ENCODE peak calls at places on chromosomes 2 and 18, in six cellular contexts. C is HepG2, P is upper lobe of left lung, O is K562, Q is A549, L is GM12878. U is an unnamed sample.

GRCh38 chr18:27198036-27198435 is 12.9 kb upstream of the CHST9 start:
- ATAC-seq in L (no peak), C (peak), Q (no peak), O (no peak), P (no peak), U (no peak)

GRCh38 chr2:196384729-196385128 is 213.4 kb upstream of the STK17B start:
- ATAC-seq in O (no peak), Q (no peak), L (peak), P (no peak), C (no peak), U (no peak)

GRCh38 chr2:182824759-182825143 is 41.7 kb downstream of the FRZB start:
- ATAC-seq in Q (no peak), O (no peak), L (no peak), C (no peak), P (no peak), U (no peak)

GRCh38 chr18:44502790-44503189 is 177.9 kb upstream of the SETBP1 start:
- ATAC-seq in L (peak), Q (no peak), P (no peak), O (no peak), C (no peak), U (no peak)

GRCh38 chr2:157329524-157329923 is 3.9 kb upstream of the ERMN start:
- ATAC-seq in P (no peak), C (no peak), Q (no peak), O (no peak), L (no peak), U (no peak)

GRCh38 chr2:73444202-73444601 is 58.6 kb downstream of the ALMS1 start:
- ATAC-seq in Q (no peak), O (no peak), L (no peak), C (peak), P (no peak), U (no peak)

GRCh38 chr2:162063281-162063680 is 10.7 kb downstream of the DPP4 start:
- ATAC-seq in P (no peak), L (peak), O (no peak), Q (no peak), C (no peak), U (no peak)

GRCh38 chr2:88139203-88139702 is 11.4 kb upstream of the FABP1 start:
- ATAC-seq in L (no peak), P (no peak), Q (no peak), O (no peak), C (peak), U (no peak)

GRCh38 chr2:226671177-226671676 is 128.4 kb downstream of the IRS1 start:
- ATAC-seq in P (no peak), Q (no peak), C (no peak), L (no peak), O (no peak), U (no peak)

GRCh38 chr2:105674406-105674805 is 70.3 kb upstream of the NCK2 start:
- ATAC-seq in Q (no peak), C (no peak), L (no peak), O (no peak), P (no peak), U (peak)

GRCh38 chr18:43271593-43272432 is 5.5 kb downstream of the SYT4 start:
- ATAC-seq in L (peak), P (no peak), C (no peak), Q (no peak), O (no peak), U (no peak)

GRCh38 chr2:173030541-173031485 is 44.8 kb upstream of the MAP3K20 start:
- ATAC-seq in O (no peak), C (no peak), L (no peak), Q (no peak), P (no peak), U (no peak)

GRCh38 chr2:3476386-3477033 is 42.8 kb downstream of the ADI1 start:
- ATAC-seq in P (no peak), L (no peak), Q (no peak), C (peak), O (no peak), U (no peak)

GRCh38 chr2:136246086-136246669 is 128.2 kb upstream of the CXCR4 start:
- ATAC-seq in O (peak), C (peak), Q (peak), L (peak), P (peak), U (no peak)

GRCh38 chr2:237733677-237734300 is 64.8 kb upstream of the RBM44 start:
- ATAC-seq in P (peak), L (no peak), O (no peak), C (peak), Q (peak), U (peak)

GRCh38 chr2:165952600-165953210 is 871 bp downstream of the TTC21B start:
- ATAC-seq in P (no peak), O (peak), L (peak), C (no peak), Q (no peak), U (no peak)

GRCh38 chr2:157866202-157866601 is 9.9 kb downstream of the ACVR1 start:
- ATAC-seq in L (no peak), C (no peak), P (no peak), Q (no peak), O (no peak), U (no peak)

GRCh38 chr18:67476585-67476984 is 39.9 kb downstream of the DSEL start:
- ATAC-seq in Q (no peak), C (no peak), L (no peak), O (no peak), P (no peak), U (no peak)

GRCh38 chr2:32006992-32007391 is 3.8 kb downstream of the MEMO1 start:
- ATAC-seq in P (no peak), C (peak), Q (no peak), O (no peak), L (no peak), U (no peak)

GRCh38 chr2:182652326-182652725 is 63.7 kb upstream of the DNAJC10 start:
- ATAC-seq in Q (no peak), C (no peak), O (no peak), L (no peak), P (no peak), U (no peak)

GRCh38 chr2:17579605-17580318 is 39.3 kb downstream of the VSNL1 start:
- ATAC-seq in Q (no peak), L (no peak), P (no peak), C (peak), O (peak), U (no peak)

GRCh38 chr2:171141320-171141719 is 19.4 kb downstream of the TLK1 start:
- ATAC-seq in O (peak), C (peak), P (no peak), Q (peak), L (peak), U (no peak)

GRCh38 chr2:161474920-161475319 is 58.8 kb downstream of the TBR1 start:
- ATAC-seq in P (no peak), L (no peak), Q (no peak), O (no peak), C (no peak), U (no peak)

GRCh38 chr18:49168970-49169619 is 218.3 kb upstream of the SMAD7 start:
- ATAC-seq in P (peak), O (no peak), L (peak), C (peak), Q (no peak), U (no peak)

GRCh38 chr2:131584380-131584779 is 56.7 kb downstream of the CCDC74A start:
- ATAC-seq in C (no peak), O (no peak), Q (no peak), L (peak), P (no peak), U (no peak)

GRCh38 chr2:119304852-119305251 is 61.8 kb downstream of the C2orf76 start:
- ATAC-seq in C (no peak), L (no peak), P (no peak), O (no peak), Q (no peak), U (no peak)

GRCh38 chr2:101942846-101943245 is 48.9 kb upstream of the IL1R2 start:
- ATAC-seq in L (no peak), Q (no peak), C (no peak), P (no peak), O (no peak), U (no peak)

GRCh38 chr2:8663997-8664396 is 17.9 kb upstream of the ID2 start:
- ATAC-seq in L (peak), C (no peak), O (no peak), P (no peak), Q (no peak), U (no peak)

GRCh38 chr18:61589724-61590065 is 256.5 kb downstream of the CDH20 start:
- ATAC-seq in L (no peak), P (no peak), O (no peak), C (no peak), Q (no peak), U (no peak)

GRCh38 chr2:211367711-211368110 is 811.3 kb downstream of the CPS1 start:
- ATAC-seq in P (no peak), O (no peak), C (no peak), Q (no peak), L (peak), U (no peak)

GRCh38 chr18:13381331-13381730 is 162.8 kb downstream of the LDLRAD4 start:
- ATAC-seq in O (no peak), L (no peak), Q (no peak), P (no peak), C (no peak), U (no peak)

GRCh38 chr18:13378150-13378549 is 159.6 kb downstream of the LDLRAD4 start:
- ATAC-seq in C (no peak), L (no peak), P (no peak), Q (no peak), O (no peak), U (no peak)

GRCh38 chr18:13380671-13381070 is 162.1 kb downstream of the LDLRAD4 start:
- ATAC-seq in P (no peak), O (no peak), Q (no peak), L (no peak), C (no peak), U (no peak)

GRCh38 chr18:13379062-13379800 is 160.7 kb downstream of the LDLRAD4 start:
- ATAC-seq in Q (no peak), C (no peak), L (no peak), P (no peak), O (no peak), U (no peak)

GRCh38 chr18:13379930-13380665 is 161.5 kb downstream of the LDLRAD4 start:
- ATAC-seq in C (no peak), P (no peak), L (no peak), Q (no peak), O (no peak), U (no peak)
- TF ChIP-seq EP300 in C (no peak), P (no peak), L (no peak), Q (no peak), O (no peak), U (no peak)

GRCh38 chr2:40404500-40404899 is 47.4 kb downstream of the SLC8A1 start:
- ATAC-seq in Q (no peak), C (no peak), O (no peak), P (no peak), L (peak), U (no peak)
- H3K4me3 ChIP-seq in Q (no peak), C (no peak), O (no peak), P (no peak), L (no peak), U (no peak)

GRCh38 chr2:1593371-1594205 is 150.7 kb downstream of the PXDN start:
- ATAC-seq in Q (peak), P (peak), C (peak), L (no peak), O (no peak), U (no peak)
- TF ChIP-seq EP300 in Q (no peak), P (no peak), C (no peak), L (no peak), O (no peak), U (no peak)

DNA sequence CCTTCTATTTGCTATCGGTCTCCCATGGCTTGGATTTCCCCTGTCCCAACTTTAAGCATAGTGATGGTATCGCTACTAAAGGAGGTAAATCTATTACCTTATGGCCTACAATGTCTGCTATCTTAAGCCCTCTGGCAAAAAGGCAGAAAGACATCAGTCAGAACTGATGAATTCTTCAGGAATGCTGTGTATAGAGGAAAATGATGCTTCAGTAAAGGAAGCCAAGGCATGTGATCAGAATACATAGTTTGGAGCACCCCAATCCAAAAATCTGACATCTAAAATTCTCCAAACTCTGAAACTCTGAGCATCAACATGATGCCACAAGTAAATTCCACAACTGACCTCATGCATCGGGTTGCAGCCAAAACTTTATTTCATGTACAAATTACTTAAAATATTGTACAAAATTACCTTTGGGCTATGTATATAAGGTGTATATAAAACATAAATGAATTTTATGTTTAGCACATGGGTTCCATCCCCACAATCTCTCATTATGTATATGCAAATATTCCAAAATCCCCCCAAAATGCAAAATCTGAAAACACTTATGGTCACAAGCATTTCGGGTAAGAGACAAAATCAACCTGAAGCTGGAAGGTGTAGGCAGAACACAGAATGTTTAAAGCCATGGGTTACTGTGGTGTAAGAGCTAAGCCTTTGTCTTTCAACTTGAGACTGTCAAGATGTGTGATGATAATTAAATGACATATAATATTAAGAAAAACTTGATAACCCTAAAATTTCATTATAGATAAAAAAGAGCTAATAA is 66.2 kb downstream of the CUL3 start:
- ATAC-seq in Q (peak), O (no peak), L (peak), P (no peak), C (no peak), U (no peak)
- H3K4me3 ChIP-seq in Q (no peak), O (no peak), L (no peak), P (no peak), C (no peak), U (no peak)

GRCh38 chr2:204492417-204492816 is 52.9 kb upstream of the PARD3B start:
- ATAC-seq in C (no peak), L (no peak), P (no peak), O (no peak), Q (no peak), U (no peak)
- TF ChIP-seq EP300 in C (no peak), L (no peak), P (no peak), O (no peak), Q (no peak), U (no peak)

GRCh38 chr2:11481426-11481788 is 15.4 kb upstream of the E2F6 start:
- ATAC-seq in C (no peak), P (no peak), O (no peak), L (no peak), Q (no peak), U (no peak)
- H3K4me3 ChIP-seq in C (no peak), P (no peak), O (no peak), L (no peak), Q (no peak), U (no peak)

GRCh38 chr18:7830468-7830867 is 263.4 kb downstream of the PTPRM start:
- ATAC-seq in P (no peak), C (peak), Q (peak), L (peak), O (peak), U (no peak)
- TF ChIP-seq EP300 in P (no peak), C (no peak), Q (no peak), L (no peak), O (no peak), U (no peak)

U was measured in gastroesophageal sphincter.